ENCODE peak calls at places on chromosomes 11 and 22, in nine cellular contexts. R is endodermal cell, Z is NB4, H is fibroblast of mammary gland, S is IMR-90, D is A549, X is right lobe of liver, Q is cardiac muscle cell, I is thoracic aorta. T is an unnamed sample.

GRCh38 chr11:75342231-75342918 is 9.1 kb downstream of the ARRB1 start:
- DNase-seq in D (no peak), R (peak), Q (no peak), Z (no peak), H (no peak), I (no peak), S (no peak), X (no peak), T (no peak)

GRCh38 chr22:27913162-27913741 is 5.8 kb downstream of the PITPNB start:
- DNase-seq in Q (peak), Z (no peak), H (no peak), I (no peak), X (no peak), D (no peak), R (no peak), S (peak), T (no peak)

GRCh38 chr11:110430267-110431211 is 791 bp downstream of the FDX1 start:
- DNase-seq in R (no peak), Q (peak), Z (peak), S (peak), D (no peak), X (peak), I (no peak), H (peak), T (peak)

GRCh38 chr11:104946907-104947306 is 21.5 kb downstream of the CASP4 start:
- DNase-seq in X (no peak), S (peak), Q (peak), I (no peak), H (peak), R (no peak), D (peak), Z (peak), T (no peak)

GRCh38 chr22:49419661-49420060 is 408.0 kb downstream of the BRD1 start:
- DNase-seq in H (no peak), X (no peak), Z (no peak), D (no peak), I (no peak), S (no peak), Q (no peak), R (no peak), T (peak)

GRCh38 chr22:36028646-36029405 is at the start of gene RBFOX2:
- DNase-seq in D (peak), H (peak), I (peak), S (peak), Q (peak), R (peak), Z (peak), X (peak), T (peak)

GRCh38 chr22:33476716-33477115 is 418.5 kb upstream of the SYN3 start:
- DNase-seq in S (peak), I (no peak), Z (peak), D (peak), X (no peak), H (no peak), R (peak), Q (no peak), T (no peak)

GRCh38 chr11:69726481-69726880 is 22.7 kb upstream of the FGF19 start:
- DNase-seq in R (peak), I (no peak), Q (no peak), X (no peak), D (no peak), H (no peak), Z (no peak), S (no peak), T (no peak)

GRCh38 chr11:2846056-2846455 is 39.5 kb downstream of the CDKN1C start:
- DNase-seq in Q (peak), X (no peak), Z (peak), I (no peak), R (no peak), D (no peak), H (no peak), S (peak), T (no peak)

GRCh38 chr22:49881856-49882255 is 28.2 kb downstream of the ZBED4 start:
- DNase-seq in Z (no peak), Q (no peak), H (no peak), D (no peak), R (no peak), X (no peak), I (no peak), S (no peak), T (no peak)

GRCh38 chr11:65492637-65493366 is 6.0 kb upstream of the MALAT1 start:
- DNase-seq in Q (peak), X (peak), H (peak), S (peak), R (peak), D (peak), Z (peak), I (peak), T (peak)

GRCh38 chr11:65491163-65491465 is 7.7 kb upstream of the MALAT1 start:
- DNase-seq in I (no peak), H (no peak), Q (peak), Z (no peak), R (no peak), X (no peak), D (no peak), S (no peak), T (no peak)

GRCh38 chr11:65491614-65492386 is 7.0 kb upstream of the MALAT1 start:
- DNase-seq in H (peak), I (peak), D (peak), R (peak), Q (peak), S (peak), X (peak), Z (peak), T (peak)

GRCh38 chr11:65492387-65492636 is 6.5 kb upstream of the MALAT1 start:
- DNase-seq in Z (peak), Q (no peak), I (no peak), S (no peak), R (no peak), D (no peak), H (no peak), X (no peak), T (no peak)

GRCh38 chr11:65493367-65494176 is 5.3 kb upstream of the MALAT1 start:
- DNase-seq in R (peak), D (peak), I (peak), X (peak), H (peak), Z (peak), Q (peak), S (peak), T (peak)
- H3K4me3 ChIP-seq in R (no peak), D (no peak), I (peak), X (no peak), H (peak), Z (no peak), Q (no peak), S (no peak), T (peak)

DNA sequence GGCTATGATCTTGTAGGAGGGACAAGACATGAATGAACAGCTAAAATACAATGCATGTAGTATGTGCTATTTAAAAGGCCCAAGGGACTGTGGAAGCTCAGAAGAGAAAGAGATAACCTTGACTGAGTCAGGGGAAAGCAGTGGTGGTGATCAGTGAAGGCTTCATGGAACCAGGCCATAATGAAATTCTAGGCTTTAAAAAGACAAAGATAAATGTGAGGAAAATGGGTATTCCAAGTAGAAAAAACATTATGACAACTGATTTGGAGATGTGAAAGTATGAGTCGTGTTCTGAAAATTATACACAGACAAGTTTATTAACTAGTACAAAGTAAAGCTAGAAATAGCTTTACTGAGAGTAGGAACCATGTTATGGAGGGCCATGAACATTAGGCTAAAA is 189.8 kb downstream of the SOX6 start:
- DNase-seq in R (no peak), D (no peak), I (no peak), S (peak), Q (no peak), Z (no peak), X (no peak), H (no peak), T (no peak)
- TF ChIP-seq CTCF in R (no peak), D (no peak), I (no peak), S (no peak), Q (no peak), Z (no peak), X (no peak), H (no peak), T (no peak)

DNA sequence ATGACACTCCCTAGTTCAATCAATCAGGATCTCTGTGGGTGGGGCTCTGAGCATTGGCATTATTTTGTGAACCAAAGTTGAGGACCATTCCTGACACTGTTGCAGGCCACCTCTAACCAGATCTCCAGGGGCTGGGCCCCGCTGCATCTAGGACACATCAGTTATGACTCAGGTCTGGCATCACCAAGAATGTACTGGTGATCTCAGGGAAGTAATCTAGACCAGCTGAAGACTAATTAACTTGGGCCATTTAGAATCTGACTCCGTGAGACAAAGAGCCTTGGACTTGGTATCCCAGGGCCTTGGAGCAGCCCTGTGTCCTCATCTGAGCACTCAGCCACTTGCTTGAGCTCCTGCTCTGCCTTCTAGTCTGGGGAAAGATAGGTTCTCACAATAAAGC is 200.6 kb downstream of the KIRREL3 start:
- DNase-seq in Q (no peak), S (peak), D (no peak), I (no peak), H (peak), R (no peak), Z (no peak), X (no peak), T (no peak)
- H3K4me3 ChIP-seq in Q (no peak), S (no peak), D (no peak), I (no peak), H (no peak), R (no peak), Z (no peak), X (no peak), T (no peak)

GRCh38 chr22:25694167-25694907 is 47.7 kb upstream of the MYO18B start:
- DNase-seq in I (no peak), H (no peak), X (no peak), S (no peak), D (no peak), R (no peak), Q (no peak), Z (peak), T (no peak)
- TF ChIP-seq CTCF in I (no peak), H (no peak), X (no peak), S (no peak), D (no peak), R (no peak), Q (no peak), Z (no peak), T (no peak)

T was measured in tibial artery.